ENCODE peak calls at places on chromosomes 6 and 20, in four cellular contexts. S is activated B cell treated with CpG ODN at 0.5 μM for 24 hours, T is HCT116, J is astrocyte of the spinal cord. L is an unnamed sample.

GRCh38 chr6:158518196-158519127 is 41.4 kb upstream of the TMEM181 start:
- DNase-seq in T (peak), J (peak), S (peak), L (no peak)

GRCh38 chr6:147903321-147903720 is 394.8 kb downstream of the SAMD5 start:
- DNase-seq in S (no peak), T (no peak), J (no peak), L (no peak)

GRCh38 chr20:2230671-2231488 is 64.9 kb upstream of the TGM3 start:
- DNase-seq in J (no peak), T (no peak), S (no peak), L (no peak)

GRCh38 chr20:20946122-20946759 is 159.9 kb downstream of the LINC00237 start:
- DNase-seq in J (no peak), T (no peak), S (no peak), L (no peak)

GRCh38 chr6:29602564-29603361 is 17.8 kb downstream of the OR2H2 start:
- DNase-seq in T (peak), J (no peak), S (no peak), L (no peak)

GRCh38 chr6:125639621-125640020 is 109.8 kb upstream of the HEY2 start:
- DNase-seq in S (no peak), J (no peak), T (no peak), L (no peak)

GRCh38 chr20:50710492-50711063 is 19.2 kb upstream of the RIPOR3 start:
- DNase-seq in T (no peak), J (no peak), S (no peak), L (no peak)

GRCh38 chr6:87154641-87155271 is 609 bp upstream of the ZNF292 start:
- DNase-seq in J (peak), S (no peak), T (no peak), L (no peak)

GRCh38 chr6:158279615-158280014 is 32.6 kb upstream of the TULP4 start:
- DNase-seq in T (no peak), S (no peak), J (no peak), L (no peak)

GRCh38 chr6:136539967-136540366 is 10.3 kb downstream of the MAP7 start:
- DNase-seq in S (no peak), J (no peak), T (no peak), L (no peak)

GRCh38 chr20:59611286-59611685 is 6.9 kb downstream of the PHACTR3 start:
- DNase-seq in S (no peak), T (no peak), J (no peak), L (no peak)

GRCh38 chr6:169619650-169620049 is 82.2 kb downstream of the WDR27 start:
- DNase-seq in J (no peak), S (no peak), T (no peak), L (no peak)

GRCh38 chr6:29727637-29728036 is 4.4 kb downstream of the HLA-F start:
- DNase-seq in S (no peak), T (no peak), J (no peak), L (no peak)

GRCh38 chr6:56101141-56101553 is 146.2 kb downstream of the COL21A1 start:
- DNase-seq in S (no peak), J (peak), T (peak), L (no peak)

GRCh38 chr6:158002249-158002950 is 20.7 kb downstream of the SYNJ2 start:
- DNase-seq in T (peak), J (no peak), S (no peak), L (no peak)

GRCh38 chr6:35061651-35062410 is 79.3 kb downstream of the TCP11 start:
- DNase-seq in J (no peak), S (no peak), T (no peak), L (no peak)

GRCh38 chr20:64160118-64160517 is 4.1 kb upstream of the MYT1 start:
- DNase-seq in T (no peak), S (no peak), J (no peak), L (no peak)

GRCh38 chr6:116405663-116406329 is 35.0 kb downstream of the DSE start:
- DNase-seq in T (peak), J (peak), S (no peak), L (no peak)

GRCh38 chr6:1821188-1822183 is 211.8 kb downstream of the FOXC1 start:
- DNase-seq in J (peak), S (no peak), T (no peak), L (no peak)

GRCh38 chr6:73516712-73517489 is 3.9 kb downstream of the EEF1A1 start:
- DNase-seq in J (peak), T (no peak), S (no peak), L (no peak)

GRCh38 chr20:44706371-44707258 is 8.6 kb upstream of the CCN5 start:
- DNase-seq in T (no peak), J (no peak), S (no peak), L (no peak)

GRCh38 chr6:166009385-166010031 is 158.1 kb downstream of the TBXT start:
- DNase-seq in T (no peak), J (no peak), S (no peak), L (no peak)

GRCh38 chr6:11734861-11735652 is 43.5 kb downstream of the ADTRP start:
- DNase-seq in T (no peak), S (no peak), J (no peak), L (no peak)

GRCh38 chr6:85077098-85077497 is 312.7 kb upstream of the TBX18 start:
- DNase-seq in T (no peak), S (no peak), J (no peak), L (no peak)

GRCh38 chr6:163554663-163555062 is 140.1 kb downstream of the QKI start:
- DNase-seq in J (peak), S (no peak), T (no peak), L (no peak)

GRCh38 chr20:14142171-14142570 is 146.9 kb downstream of the MACROD2 start:
- DNase-seq in J (peak), S (no peak), T (peak), L (peak)

GRCh38 chr20:40781340-40781916 is 92.4 kb upstream of the MAFB start:
- DNase-seq in J (no peak), S (no peak), T (no peak), L (no peak)

GRCh38 chr6:43635387-43636311 is at the start of gene MAD2L1BP:
- DNase-seq in T (peak), J (peak), S (peak), L (peak)

GRCh38 chr20:22999756-23000155 is 35.4 kb upstream of the SSTR4 start:
- DNase-seq in S (no peak), J (peak), T (no peak), L (no peak)

DNA sequence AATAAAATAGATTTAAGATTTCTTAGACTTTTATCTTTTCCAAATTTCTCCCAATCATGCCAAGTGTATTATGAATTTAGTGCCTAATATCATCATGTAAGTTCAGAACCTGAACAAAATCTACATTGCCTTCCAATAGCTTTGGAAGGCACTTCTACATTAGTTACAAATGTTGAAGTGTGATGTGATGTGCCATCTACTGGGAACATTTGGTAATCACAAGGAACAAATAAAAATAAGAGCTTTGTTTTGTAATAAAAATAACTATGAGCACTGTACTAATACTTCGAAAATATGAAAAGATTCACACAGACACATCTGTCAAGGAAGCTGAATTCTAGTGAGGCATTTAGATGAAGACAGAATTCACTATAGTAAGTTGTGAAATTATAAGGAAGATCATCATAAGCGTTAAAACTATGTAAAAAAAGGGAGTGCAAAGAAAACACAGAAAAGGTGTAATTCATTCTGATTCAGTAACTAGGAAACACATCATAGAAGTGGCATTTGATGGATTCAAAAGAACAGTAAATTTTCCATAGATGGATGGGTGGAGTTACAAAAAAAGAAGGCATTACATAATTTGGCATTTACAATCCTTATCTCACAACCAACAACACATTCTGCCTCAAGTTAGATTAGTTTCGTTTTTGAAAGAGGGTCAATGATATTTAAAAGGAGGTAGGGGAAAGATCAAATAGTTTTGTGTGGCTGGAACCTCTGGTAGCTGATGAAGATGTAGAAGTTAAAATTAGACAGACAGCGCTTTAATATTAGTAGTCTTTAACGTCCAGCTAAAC is 161.0 kb downstream of the ASCC3 start:
- DNase-seq in S (no peak), J (peak), T (peak), L (no peak)
- TF ChIP-seq CTCF in S (no peak), J (peak), T (peak), L (no peak)

DNA sequence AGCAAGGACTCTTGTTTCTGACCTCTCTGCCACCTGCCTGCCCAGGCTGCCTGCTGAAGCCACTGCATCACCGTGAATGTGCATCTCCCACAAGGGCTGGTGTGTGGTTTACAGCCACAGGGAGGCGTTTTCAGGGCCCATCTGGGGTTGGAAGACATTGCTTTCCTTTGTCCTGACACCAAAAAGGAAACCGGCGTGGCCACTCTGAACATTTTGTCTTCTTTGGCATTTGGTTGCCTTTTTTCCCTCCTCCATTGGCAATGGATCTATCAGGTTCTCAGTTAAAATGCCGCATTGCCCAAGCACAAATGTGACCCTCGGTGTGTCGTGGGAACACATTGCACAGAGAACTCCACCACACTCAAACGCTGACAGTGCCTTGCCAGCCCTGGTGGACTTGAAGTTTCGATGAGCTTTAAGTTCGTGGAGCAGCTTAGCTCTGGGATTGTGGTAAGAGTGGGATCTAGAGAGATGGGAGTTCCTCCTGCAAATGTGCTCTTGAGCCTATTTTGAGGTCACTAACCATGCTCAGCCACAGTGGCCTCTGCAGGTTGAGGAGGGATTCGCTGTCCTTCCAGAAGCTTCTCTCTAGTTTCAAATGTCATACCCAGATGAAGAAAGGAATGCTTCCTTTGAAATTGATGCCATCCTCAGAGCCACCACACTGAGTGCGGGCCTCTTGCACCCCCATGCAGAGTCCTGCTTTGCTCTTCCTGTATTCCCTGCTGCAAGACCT is 14.8 kb upstream of the PCK1 start:
- DNase-seq in J (no peak), T (no peak), S (no peak), L (no peak)
- TF ChIP-seq CTCF in J (no peak), T (no peak), S (no peak), L (no peak)

DNA sequence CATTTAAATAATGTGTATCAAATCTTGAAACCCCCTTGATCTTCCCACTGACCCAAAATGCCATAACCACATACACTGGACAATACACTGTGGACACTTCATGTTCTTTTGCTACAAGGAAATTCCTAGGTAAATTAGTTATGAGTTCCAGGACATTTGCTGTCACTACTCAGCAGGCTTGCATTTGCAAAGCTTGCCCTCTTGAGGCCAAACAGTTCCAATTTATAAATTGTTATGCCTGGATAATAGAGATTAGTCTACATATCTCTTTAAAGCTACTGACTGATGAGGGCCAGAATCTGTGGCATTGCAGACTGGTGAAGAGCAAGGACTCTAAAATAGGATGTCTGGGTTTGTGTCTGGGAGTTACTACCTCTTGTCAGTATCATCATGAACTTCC is 17.4 kb upstream of the RAB32 start:
- DNase-seq in S (no peak), J (peak), T (no peak), L (no peak)
- TF ChIP-seq CTCF in S (no peak), J (peak), T (no peak), L (no peak)

GRCh38 chr6:110130362-110130761 is 49.1 kb downstream of the WASF1 start:
- DNase-seq in J (no peak), S (no peak), T (no peak), L (no peak)
- TF ChIP-seq CTCF in J (no peak), S (no peak), T (no peak), L (no peak)

DNA sequence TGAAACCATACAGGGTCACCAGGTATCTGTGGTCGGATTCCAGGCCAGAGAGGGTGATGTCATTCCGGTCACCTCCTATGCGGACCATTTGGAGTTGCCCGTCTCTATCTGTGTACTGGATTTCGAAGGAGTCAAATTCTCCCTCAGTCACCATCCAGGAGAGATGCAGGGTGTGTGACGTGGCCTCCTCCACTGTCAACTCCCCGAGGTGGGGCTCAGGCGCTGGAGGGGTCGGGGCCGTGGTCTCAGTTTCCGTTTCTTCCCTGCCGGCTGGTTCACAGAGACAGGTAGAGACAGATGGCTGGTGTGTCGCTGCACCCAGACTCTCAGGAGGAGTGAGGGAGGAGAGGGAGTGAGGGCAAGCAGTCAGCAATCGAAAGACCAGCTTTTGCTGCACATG is 30.7 kb downstream of the CYP21A2 start:
- DNase-seq in J (no peak), S (no peak), T (no peak), L (no peak)
- TF ChIP-seq CTCF in J (no peak), S (no peak), T (no peak), L (no peak)

GRCh38 chr6:106974999-106975698 is 620 bp upstream of the CD24 start:
- DNase-seq in J (peak), S (peak), T (no peak), L (peak)
- TF ChIP-seq CTCF in J (peak), S (no peak), T (peak), L (peak)

DNA sequence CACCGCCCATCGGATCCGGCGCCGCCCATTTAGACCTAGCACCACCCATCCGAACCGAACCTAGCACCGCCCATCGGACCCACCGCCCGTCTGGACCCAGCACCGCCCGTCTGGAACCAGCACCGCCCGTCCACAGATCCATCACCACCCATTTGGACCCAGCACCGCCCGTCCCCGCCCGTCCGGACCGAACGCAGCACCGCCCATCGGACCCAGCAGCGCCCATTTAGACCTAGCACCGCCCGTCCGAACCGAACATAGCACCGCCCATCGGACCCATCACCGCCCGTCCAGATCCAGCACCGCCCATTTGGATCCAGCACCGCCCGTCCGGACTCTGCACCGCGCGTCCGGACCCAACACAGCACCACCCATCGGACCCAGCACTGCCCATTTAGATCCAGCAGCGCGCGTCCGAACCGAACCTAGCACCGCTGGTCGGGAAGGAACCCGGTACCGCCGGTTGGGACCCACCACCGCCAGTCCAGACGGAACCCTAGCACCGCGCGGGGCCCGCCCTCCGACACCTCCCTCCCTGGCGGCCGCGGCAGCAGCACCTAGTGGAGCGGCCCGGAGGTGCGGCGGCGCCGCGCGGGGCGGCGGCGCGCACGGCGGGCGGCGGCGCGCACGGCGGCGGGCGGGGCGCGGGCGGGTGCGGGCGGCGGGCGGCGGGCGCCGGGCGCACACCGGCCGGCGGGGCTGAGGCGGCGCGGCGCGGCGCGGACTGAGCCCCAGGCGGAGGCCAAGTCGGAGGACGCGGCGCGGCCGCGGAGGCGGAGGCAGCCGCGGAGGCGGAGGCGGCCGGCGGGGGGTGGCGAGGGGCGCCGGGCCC is at the start of gene AFDN:
- DNase-seq in T (no peak), S (peak), J (no peak), L (peak)
- TF ChIP-seq CTCF in T (no peak), S (no peak), J (peak), L (peak)

DNA sequence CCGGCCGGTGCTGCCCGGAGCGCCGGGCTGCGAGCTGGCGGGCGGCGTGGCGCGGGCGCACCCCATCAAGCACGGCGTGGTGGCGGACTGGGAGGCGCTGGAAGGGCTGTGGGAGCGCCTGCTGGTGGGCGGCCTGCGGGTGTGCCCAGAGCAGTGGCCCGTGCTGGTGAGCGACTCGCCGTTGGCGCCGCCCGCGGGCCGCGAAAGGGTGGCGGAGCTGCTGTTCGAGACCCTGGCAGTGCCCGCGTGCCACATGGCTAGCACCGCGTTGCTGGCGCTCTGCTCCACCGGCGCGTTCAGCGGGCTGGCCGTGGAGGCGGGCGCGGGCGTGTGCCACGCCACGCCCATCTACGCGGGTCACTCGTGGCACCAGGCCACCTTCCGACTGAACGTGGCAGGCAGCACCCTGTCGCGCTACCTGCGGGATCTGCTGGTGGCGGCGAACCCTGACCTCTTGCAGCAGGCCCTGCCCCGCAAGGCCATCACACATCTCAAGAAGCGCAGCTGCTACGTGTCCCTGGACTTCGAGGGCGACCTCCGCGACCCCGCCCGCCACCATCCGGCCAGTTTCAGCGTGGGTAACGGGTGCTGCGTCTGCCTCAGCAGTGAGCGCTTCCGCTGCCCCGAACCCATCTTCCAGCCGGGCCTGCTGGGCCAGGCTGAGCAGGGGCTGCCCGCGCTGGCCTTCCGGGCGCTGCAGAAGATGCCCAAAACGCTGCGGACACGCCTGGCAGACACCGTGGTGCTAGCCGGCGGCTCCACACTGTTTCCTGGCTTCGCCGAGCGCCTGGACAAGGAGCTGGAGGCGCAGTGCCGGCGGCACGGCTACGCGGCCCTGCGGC is 723 bp downstream of the ACTL10 start:
- DNase-seq in S (peak), J (no peak), T (no peak), L (no peak)
- TF ChIP-seq CTCF in S (peak), J (no peak), T (no peak), L (peak)